ENCODE peak calls at places on chromosomes 7 and 10, in six cellular contexts. One of them, this sample, is unnamed.
A peak's percentile ranks its signal among the peaks of the same experiment; 100 is the strongest.

GRCh38 chr10:3154661-3155060 is 17.9 kb downstream of the PITRM1 start:
- DNase-seq in type B pancreatic cell: no peak
- DNase-seq in activated CD8-positive, alpha-beta memory T cell treated with anti-CD3 and anti-CD28 coated beads for 48 hours: no peak
- DNase-seq in activated T-helper 1 cell treated with Interleukin-2 at 50 U/mL for 16 hours: no peak
- DNase-seq in aorta: no peak
- DNase-seq in cardiac muscle cell: no peak
- DNase-seq in this sample: no peak

GRCh38 chr10:65571011-65571570 is 1354.7 kb upstream of the LRRTM3 start:
- DNase-seq in aorta: no peak
- DNase-seq in cardiac muscle cell: no peak
- DNase-seq in type B pancreatic cell: no peak
- DNase-seq in activated CD8-positive, alpha-beta memory T cell treated with anti-CD3 and anti-CD28 coated beads for 48 hours: no peak
- DNase-seq in activated T-helper 1 cell treated with Interleukin-2 at 50 U/mL for 16 hours: no peak
- DNase-seq in this sample: no peak

GRCh38 chr10:26214004-26214403 is 2.6 kb upstream of the GAD2 start:
- DNase-seq in activated CD8-positive, alpha-beta memory T cell treated with anti-CD3 and anti-CD28 coated beads for 48 hours: no peak
- DNase-seq in type B pancreatic cell: no peak
- DNase-seq in aorta: no peak
- DNase-seq in cardiac muscle cell: no peak
- DNase-seq in activated T-helper 1 cell treated with Interleukin-2 at 50 U/mL for 16 hours: no peak
- DNase-seq in this sample: no peak

GRCh38 chr7:94286111-94286510 is 108.6 kb upstream of the COL1A2 start:
- DNase-seq in type B pancreatic cell: no peak
- DNase-seq in activated CD8-positive, alpha-beta memory T cell treated with anti-CD3 and anti-CD28 coated beads for 48 hours: no peak
- DNase-seq in activated T-helper 1 cell treated with Interleukin-2 at 50 U/mL for 16 hours: no peak
- DNase-seq in aorta: no peak
- DNase-seq in cardiac muscle cell: no peak
- DNase-seq in this sample: no peak

GRCh38 chr7:7237978-7238267 is 55.6 kb downstream of the C1GALT1 start:
- DNase-seq in cardiac muscle cell: no peak
- DNase-seq in aorta: no peak
- DNase-seq in type B pancreatic cell: no peak
- DNase-seq in activated CD8-positive, alpha-beta memory T cell treated with anti-CD3 and anti-CD28 coated beads for 48 hours: no peak
- DNase-seq in activated T-helper 1 cell treated with Interleukin-2 at 50 U/mL for 16 hours: no peak
- DNase-seq in this sample: no peak

GRCh38 chr10:125997586-125997985 is 101.2 kb downstream of the FANK1 start:
- DNase-seq in cardiac muscle cell: no peak
- DNase-seq in aorta: no peak
- DNase-seq in activated T-helper 1 cell treated with Interleukin-2 at 50 U/mL for 16 hours: no peak
- DNase-seq in activated CD8-positive, alpha-beta memory T cell treated with anti-CD3 and anti-CD28 coated beads for 48 hours: no peak
- DNase-seq in type B pancreatic cell: no peak
- DNase-seq in this sample: no peak

GRCh38 chr7:70670288-70670687 is 461.7 kb upstream of the GALNT17 start:
- DNase-seq in type B pancreatic cell: no peak
- DNase-seq in activated CD8-positive, alpha-beta memory T cell treated with anti-CD3 and anti-CD28 coated beads for 48 hours: no peak
- DNase-seq in cardiac muscle cell: no peak
- DNase-seq in aorta: no peak
- DNase-seq in activated T-helper 1 cell treated with Interleukin-2 at 50 U/mL for 16 hours: no peak
- DNase-seq in this sample: no peak

GRCh38 chr10:23439920-23440875 is 1.3 kb downstream of the OTUD1 start:
- DNase-seq in activated T-helper 1 cell treated with Interleukin-2 at 50 U/mL for 16 hours: peak; percentile 12
- DNase-seq in type B pancreatic cell: peak; percentile 70
- DNase-seq in activated CD8-positive, alpha-beta memory T cell treated with anti-CD3 and anti-CD28 coated beads for 48 hours: peak; percentile 13
- DNase-seq in cardiac muscle cell: peak; percentile 35
- DNase-seq in aorta: peak; percentile 78
- DNase-seq in this sample: peak; percentile 78

GRCh38 chr7:20346577-20346976 is 15.9 kb downstream of the ITGB8 start:
- DNase-seq in cardiac muscle cell: no peak
- DNase-seq in activated CD8-positive, alpha-beta memory T cell treated with anti-CD3 and anti-CD28 coated beads for 48 hours: no peak
- DNase-seq in activated T-helper 1 cell treated with Interleukin-2 at 50 U/mL for 16 hours: no peak
- DNase-seq in aorta: no peak
- DNase-seq in type B pancreatic cell: no peak
- DNase-seq in this sample: no peak

GRCh38 chr7:108138911-108139310 is 8.8 kb upstream of the LAMB4 start:
- DNase-seq in type B pancreatic cell: no peak
- DNase-seq in cardiac muscle cell: no peak
- DNase-seq in activated T-helper 1 cell treated with Interleukin-2 at 50 U/mL for 16 hours: no peak
- DNase-seq in activated CD8-positive, alpha-beta memory T cell treated with anti-CD3 and anti-CD28 coated beads for 48 hours: no peak
- DNase-seq in aorta: no peak
- DNase-seq in this sample: no peak

GRCh38 chr7:144100607-144101006 is 8.8 kb upstream of the OR2A2 start:
- DNase-seq in aorta: no peak
- DNase-seq in cardiac muscle cell: no peak
- DNase-seq in type B pancreatic cell: no peak
- DNase-seq in activated CD8-positive, alpha-beta memory T cell treated with anti-CD3 and anti-CD28 coated beads for 48 hours: no peak
- DNase-seq in activated T-helper 1 cell treated with Interleukin-2 at 50 U/mL for 16 hours: no peak
- DNase-seq in this sample: no peak

GRCh38 chr10:61539876-61540275 is 86.7 kb upstream of the TMEM26 start:
- DNase-seq in cardiac muscle cell: no peak
- DNase-seq in aorta: no peak
- DNase-seq in type B pancreatic cell: no peak
- DNase-seq in activated T-helper 1 cell treated with Interleukin-2 at 50 U/mL for 16 hours: no peak
- DNase-seq in activated CD8-positive, alpha-beta memory T cell treated with anti-CD3 and anti-CD28 coated beads for 48 hours: no peak
- DNase-seq in this sample: no peak